ENCODE peak calls at places on chromosomes 12 and 14, in five cellular contexts. J, M, P, G and D are unnamed samples.

GRCh38 chr14:50704454-50705010 is 36.4 kb upstream of the SAV1 start:
- DNase-seq in J (no peak), M (no peak), P (peak; percentile 55), G (no peak), D (no peak)

GRCh38 chr14:102819790-102820330 is 42.6 kb downstream of the TRAF3 start:
- DNase-seq in J (no peak), M (no peak), P (no peak), G (no peak), D (peak; percentile 33)

GRCh38 chr14:104007121-104007520 is 64.8 kb upstream of the RD3L start:
- DNase-seq in J (no peak), M (no peak), P (peak; percentile 20), G (no peak), D (no peak)

GRCh38 chr12:132172619-132173018 is 28.4 kb downstream of the NOC4L start:
- DNase-seq in J (no peak), M (no peak), P (peak; percentile 70), G (no peak), D (no peak)

GRCh38 chr12:46764005-46764404 is 61.8 kb downstream of the SLC38A4 start:
- DNase-seq in J (no peak), M (no peak), P (no peak), G (no peak), D (no peak)

GRCh38 chr12:98820005-98820404 is 174.9 kb downstream of the APAF1 start:
- DNase-seq in J (no peak), M (no peak), P (no peak), G (no peak), D (peak; percentile 41)

GRCh38 chr12:129379076-129379804 is 524.6 kb downstream of the TMEM132D start:
- DNase-seq in J (no peak), M (no peak), P (no peak), G (no peak), D (no peak)

GRCh38 chr14:63717704-63718103 is 10.2 kb downstream of the SGPP1 start:
- DNase-seq in J (no peak), M (no peak), P (no peak), G (no peak), D (peak; percentile 46)

GRCh38 chr14:24887623-24888304 is 162.2 kb downstream of the STXBP6 start:
- DNase-seq in J (no peak), M (no peak), P (no peak), G (no peak), D (no peak)

GRCh38 chr12:104576178-104576778 is 119.5 kb downstream of the CHST11 start:
- DNase-seq in J (no peak), M (no peak), P (no peak), G (no peak), D (no peak)

GRCh38 chr12:115322275-115322674 is 638.3 kb upstream of the TBX3 start:
- DNase-seq in J (no peak), M (no peak), P (no peak), G (no peak), D (no peak)

GRCh38 chr12:114405199-114405448 is 820 bp downstream of the TBX5 start:
- DNase-seq in J (no peak), M (peak; percentile 90), P (no peak), G (no peak), D (no peak)

GRCh38 chr14:56338674-56339073 is 220.5 kb downstream of the PELI2 start:
- DNase-seq in J (no peak), M (no peak), P (no peak), G (no peak), D (no peak)

GRCh38 chr14:101192661-101193000 is 289.1 kb upstream of the RTL1 start:
- DNase-seq in J (no peak), M (peak; percentile 39), P (no peak), G (no peak), D (no peak)